ENCODE peak calls at places on chromosomes 4 and X, in four cellular contexts. C is AG04450, T is thyroid gland, K is H4. D is an unnamed sample.

GRCh38 chrX:132948648-132949260 is 9.7 kb downstream of the HS6ST2 start:
- DNase-seq in T (no peak), C (no peak), K (no peak), D (no peak)

GRCh38 chr4:48801739-48802138 is 21.7 kb upstream of the FRYL start:
- DNase-seq in T (no peak), C (no peak), K (peak; percentile 35), D (no peak)

GRCh38 chr4:16705341-16705740 is 193.1 kb downstream of the LDB2 start:
- DNase-seq in T (no peak), C (no peak), K (no peak), D (no peak)

GRCh38 chr4:4411906-4412305 is 25.0 kb downstream of the NSG1 start:
- DNase-seq in K (no peak), T (no peak), C (no peak), D (no peak)

GRCh38 chr4:30722092-30722915 is 2.1 kb downstream of the PCDH7 start:
- DNase-seq in C (no peak), K (no peak), T (peak; percentile 36), D (no peak)

GRCh38 chrX:122596998-122597397 is 587.1 kb upstream of the GRIA3 start:
- DNase-seq in C (no peak), K (no peak), T (no peak), D (no peak)

GRCh38 chrX:107610667-107611066 is 17.6 kb upstream of the PRPS1 start:
- DNase-seq in T (no peak), C (no peak), K (no peak), D (no peak)

GRCh38 chr4:7202391-7202790 is 10.1 kb downstream of the SORCS2 start:
- DNase-seq in K (no peak), T (no peak), C (no peak), D (no peak)

GRCh38 chr4:103994059-103994458 is 274.3 kb upstream of the TACR3 start:
- DNase-seq in C (no peak), T (no peak), K (peak; percentile 30), D (no peak)

GRCh38 chr4:106287353-106287969 is 28.5 kb downstream of the TBCK start:
- DNase-seq in C (peak; percentile 67), T (no peak), K (peak; percentile 87), D (peak; percentile 60)

GRCh38 chr4:133390198-133390855 is 241.2 kb downstream of the PCDH10 start:
- DNase-seq in C (no peak), T (no peak), K (no peak), D (no peak)

GRCh38 chrX:65667503-65668355 is at the start of gene MSN:
- DNase-seq in C (no peak), K (peak; percentile 54), T (peak; percentile 75), D (no peak)

GRCh38 chrX:39965051-39965573 is 132.6 kb downstream of the BCOR start:
- DNase-seq in T (no peak), C (no peak), K (no peak), D (no peak)

GRCh38 chr4:156790866-156791265 is 180.7 kb downstream of the PDGFC start:
- DNase-seq in C (no peak), K (peak; percentile 85), T (no peak), D (no peak)

GRCh38 chr4:128871948-128872347 is 62.4 kb downstream of the JADE1 start:
- DNase-seq in K (no peak), T (no peak), C (peak; percentile 93), D (no peak)

GRCh38 chrX:1493877-1494510 is 41.3 kb upstream of the ASMTL start:
- DNase-seq in K (no peak), T (no peak), C (no peak), D (no peak)

GRCh38 chr4:8770518-8771257 is 101.0 kb downstream of the HMX1 start:
- DNase-seq in C (no peak), T (no peak), K (no peak), D (no peak)

GRCh38 chrX:39416547-39417262 is 615.4 kb downstream of the MID1IP1 start:
- DNase-seq in T (no peak), K (no peak), C (no peak), D (no peak)

GRCh38 chr4:101114936-101115372 is 232.4 kb downstream of the PPP3CA start:
- DNase-seq in T (no peak), C (no peak), K (peak; percentile 49), D (no peak)

GRCh38 chr4:40838742-40839141 is 89.0 kb downstream of the NSUN7 start:
- DNase-seq in K (peak; percentile 31), C (no peak), T (no peak), D (no peak)

GRCh38 chrX:7146703-7147430 is 645 bp upstream of the STS start:
- DNase-seq in K (no peak), C (no peak), T (no peak), D (no peak)

GRCh38 chr4:107718351-107718965 is 1.6 kb downstream of the PAPSS1 start:
- DNase-seq in K (no peak), T (no peak), C (no peak), D (peak; percentile 31)

GRCh38 chr4:169791527-169792156 is 33.9 kb upstream of the HPF1 start:
- DNase-seq in K (peak; percentile 66), C (no peak), T (peak; percentile 33), D (no peak)

GRCh38 chr4:20423420-20423819 is 171.7 kb downstream of the SLIT2 start:
- DNase-seq in K (no peak), C (no peak), T (no peak), D (no peak)

GRCh38 chrX:72180539-72180938 is 1.0 kb upstream of the PIN4 start:
- DNase-seq in C (no peak), T (no peak), K (no peak), D (no peak)

GRCh38 chr4:112170451-112170993 is 25.3 kb downstream of the FAM241A start:
- DNase-seq in T (no peak), K (peak; percentile 88), C (peak; percentile 36), D (peak; percentile 55)

GRCh38 chr4:84977409-84977808 is 10.9 kb upstream of the WDFY3 start:
- DNase-seq in K (no peak), C (no peak), T (no peak), D (no peak)

GRCh38 chr4:80097395-80098177 is 24.6 kb upstream of the ANTXR2 start:
- DNase-seq in T (peak; percentile 8), C (peak; percentile 24), K (peak; percentile 84), D (peak; percentile 70)

GRCh38 chr4:19983072-19983471 is 268.6 kb upstream of the SLIT2 start:
- DNase-seq in K (no peak), C (peak; percentile 86), T (no peak), D (peak; percentile 59)

GRCh38 chr4:137213372-137214173 is 318.7 kb downstream of the PCDH18 start:
- DNase-seq in T (no peak), C (peak; percentile 37), K (no peak), D (peak; percentile 54)

GRCh38 chr4:54230479-54231418 is 1.7 kb downstream of the PDGFRA start:
- DNase-seq in C (no peak), T (no peak), K (no peak), D (no peak)

D was measured in BJ.